ENCODE peak calls at places on chromosomes 2 and 18, in seven cellular contexts. P, I, J, C, V, N and L are unnamed samples.

GRCh38 chr2:147782521-147782920 is 62.3 kb upstream of the ACVR2A start:
- DNase-seq in P (no peak), I (peak), J (no peak), C (peak), V (no peak), N (no peak), L (no peak)

GRCh38 chr2:46878886-46879285 is 36.7 kb downstream of the MCFD2 start:
- DNase-seq in P (no peak), I (no peak), J (no peak), C (peak), V (peak), N (no peak), L (peak)

GRCh38 chr2:161217597-161218185 is 57.5 kb downstream of the TANK start:
- DNase-seq in P (no peak), I (no peak), J (no peak), C (no peak), V (no peak), N (no peak), L (no peak)

GRCh38 chr18:59917422-59917821 is 17.6 kb downstream of the PMAIP1 start:
- DNase-seq in P (no peak), I (peak), J (no peak), C (peak), V (peak), N (no peak), L (no peak)

GRCh38 chr2:70103531-70104061 is 16.3 kb downstream of the PCBP1 start:
- DNase-seq in P (peak), I (no peak), J (no peak), C (no peak), V (no peak), N (no peak), L (no peak)

GRCh38 chr2:21356076-21356856 is 232.5 kb downstream of the TDRD15 start:
- DNase-seq in P (no peak), I (no peak), J (no peak), C (no peak), V (no peak), N (no peak), L (no peak)

GRCh38 chr2:25740810-25741381 is 67.5 kb upstream of the DTNB start:
- DNase-seq in P (no peak), I (no peak), J (no peak), C (no peak), V (no peak), N (no peak), L (no peak)

GRCh38 chr2:120941571-120941970 is 205.9 kb downstream of the GLI2 start:
- DNase-seq in P (no peak), I (no peak), J (no peak), C (no peak), V (no peak), N (no peak), L (no peak)

GRCh38 chr2:44051948-44052347 is 56.2 kb upstream of the LRPPRC start:
- DNase-seq in P (no peak), I (no peak), J (no peak), C (no peak), V (no peak), N (no peak), L (no peak)

GRCh38 chr2:118440699-118441098 is 352.4 kb downstream of the INSIG2 start:
- DNase-seq in P (no peak), I (no peak), J (no peak), C (no peak), V (no peak), N (no peak), L (no peak)

GRCh38 chr2:43133708-43134570 is 92.5 kb downstream of the ZFP36L2 start:
- DNase-seq in P (peak), I (no peak), J (no peak), C (no peak), V (no peak), N (no peak), L (peak)

GRCh38 chr18:46332956-46333355 is 228.8 kb downstream of the HAUS1 start:
- DNase-seq in P (no peak), I (no peak), J (no peak), C (no peak), V (no peak), N (no peak), L (no peak)

DNA sequence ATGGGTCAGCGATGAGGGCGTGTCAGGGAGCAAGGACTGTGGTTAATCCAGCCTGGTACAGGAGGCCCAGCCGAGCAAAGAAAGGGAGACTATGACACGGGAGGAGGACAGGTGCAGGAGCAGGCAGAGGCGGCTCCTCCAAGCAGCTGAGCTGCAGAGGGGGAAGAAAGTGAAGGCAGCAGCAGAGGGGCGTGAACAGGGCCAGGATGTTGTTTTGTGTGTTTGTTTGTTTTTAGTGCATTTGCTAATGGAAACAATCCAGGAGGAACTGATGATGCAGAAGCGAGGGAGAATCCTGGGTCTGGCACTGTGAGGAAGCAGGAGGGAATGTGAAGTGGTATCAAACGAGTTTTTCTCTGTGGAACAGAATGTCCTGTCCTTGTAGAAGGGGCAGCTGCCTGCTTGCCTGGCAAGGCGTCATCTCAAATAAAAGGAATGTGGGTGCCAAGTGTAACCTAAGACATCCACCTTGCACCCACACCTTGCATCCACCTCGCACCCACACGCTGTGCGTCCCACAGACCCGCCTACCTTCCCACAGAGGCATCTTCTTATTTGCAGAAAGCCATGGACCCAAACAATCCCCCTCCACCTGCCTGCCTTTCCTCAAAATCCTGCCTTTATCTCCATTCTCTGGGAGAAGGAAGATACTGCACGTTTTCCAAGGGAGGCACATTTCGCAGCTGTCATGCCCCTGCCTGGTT is 134.8 kb downstream of the SH3BP4 start:
- DNase-seq in P (no peak), I (no peak), J (no peak), C (no peak), V (no peak), N (no peak), L (no peak)
- H2AFZ ChIP-seq in P (no peak), I (no peak), J (no peak), C (no peak), V (no peak), N (no peak), L (no peak)

DNA sequence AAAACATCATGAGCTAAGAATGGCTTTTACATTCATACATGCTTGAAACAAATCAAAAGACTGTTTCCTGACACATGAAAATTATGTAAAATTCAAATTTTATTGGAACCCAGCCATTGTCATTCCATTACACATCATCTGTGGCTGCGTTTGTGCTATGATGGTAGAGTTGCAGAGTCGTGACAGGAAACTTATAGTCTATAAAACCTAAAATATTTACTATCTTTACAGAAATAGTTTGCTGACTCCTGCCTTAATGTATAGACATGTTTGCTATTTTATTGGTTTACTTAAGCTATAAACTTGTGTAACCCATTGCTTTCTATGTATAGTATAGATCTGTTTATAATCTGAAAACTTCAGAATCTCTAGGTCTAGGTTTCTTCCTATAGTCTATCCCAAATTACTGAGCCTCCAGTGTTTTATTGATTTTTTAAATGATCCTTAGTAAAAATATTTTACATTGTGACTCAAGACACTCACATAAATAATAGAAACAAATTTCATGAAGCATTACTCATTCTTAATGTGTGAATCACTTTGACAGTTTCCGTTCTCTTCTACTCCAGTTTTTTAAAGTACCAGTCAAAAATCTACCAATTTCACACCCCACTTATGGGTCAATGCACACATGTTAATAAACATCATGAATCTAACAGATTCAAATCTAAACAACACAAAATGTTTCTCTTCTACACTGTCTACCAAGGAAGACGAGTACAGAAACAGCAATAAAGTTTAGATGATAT is 26.4 kb upstream of the MRPL19 start:
- DNase-seq in P (no peak), I (peak), J (no peak), C (no peak), V (peak), N (no peak), L (no peak)
- H3K4me2 ChIP-seq in P (no peak), I (peak), J (no peak), C (no peak), V (peak), N (peak), L (peak)

GRCh38 chr2:213016984-213017351 is 134.4 kb downstream of the IKZF2 start:
- DNase-seq in P (no peak), I (no peak), J (no peak), C (peak), V (no peak), N (no peak), L (peak)
- H2AFZ ChIP-seq in P (no peak), I (no peak), J (no peak), C (no peak), V (no peak), N (no peak), L (no peak)

GRCh38 chr18:76658627-76659026 is 163.6 kb upstream of the ZNF516 start:
- DNase-seq in P (peak), I (no peak), J (no peak), C (no peak), V (no peak), N (no peak), L (no peak)

GRCh38 chr18:76656925-76657324 is 161.9 kb upstream of the ZNF516 start:
- DNase-seq in P (no peak), I (no peak), J (no peak), C (no peak), V (no peak), N (no peak), L (no peak)

GRCh38 chr18:76657428-76657827 is 162.4 kb upstream of the ZNF516 start:
- DNase-seq in P (no peak), I (no peak), J (no peak), C (no peak), V (no peak), N (no peak), L (no peak)

GRCh38 chr18:76660571-76661192 is 161.7 kb upstream of the ZNF236 start:
- DNase-seq in P (no peak), I (no peak), J (no peak), C (no peak), V (no peak), N (no peak), L (no peak)

GRCh38 chr18:76657911-76658475 is 163.0 kb upstream of the ZNF516 start:
- DNase-seq in P (no peak), I (no peak), J (no peak), C (no peak), V (no peak), N (no peak), L (no peak)
- H3K4me2 ChIP-seq in P (no peak), I (no peak), J (peak), C (no peak), V (no peak), N (no peak), L (no peak)